ENCODE peak calls at places on chromosome 6, in four cellular contexts. D is brain microvascular endothelial cell, N is RWPE1, B is heart left ventricle. A is an unnamed sample.
A peak's percentile ranks its signal among the peaks of the same experiment; 100 is the strongest.

GRCh38 chr6:14129572-14129971 is 12.0 kb downstream of the CD83 start:
- DNase-seq in D (peak; percentile 70), N (peak; percentile 26), B (peak; percentile 57), A (peak; percentile 30)

GRCh38 chr6:135488023-135488422 is 9.5 kb downstream of the AHI1 start:
- DNase-seq in D (peak; percentile 60), N (peak; percentile 49), B (no peak), A (no peak)

GRCh38 chr6:70520575-70520974 is 46.2 kb upstream of the SDHAF4 start:
- DNase-seq in D (no peak), N (no peak), B (no peak), A (no peak)

GRCh38 chr6:88952065-88952704 is 11.2 kb downstream of the RNGTT start:
- DNase-seq in D (peak; percentile 48), N (no peak), B (no peak), A (no peak)

GRCh38 chr6:151075527-151075926 is 164.2 kb upstream of the AKAP12 start:
- DNase-seq in D (no peak), N (no peak), B (no peak), A (no peak)

GRCh38 chr6:42911171-42912021 is 4.5 kb upstream of the PTCRA start:
- DNase-seq in D (no peak), N (no peak), B (no peak), A (peak; percentile 31)

GRCh38 chr6:125252891-125253290 is 48.9 kb downstream of the HDDC2 start:
- DNase-seq in D (no peak), N (peak; percentile 19), B (no peak), A (no peak)

GRCh38 chr6:134161036-134161435 is 108.6 kb upstream of the SLC2A12 start:
- DNase-seq in D (no peak), N (peak; percentile 62), B (no peak), A (no peak)

GRCh38 chr6:127273499-127273898 is 6.8 kb downstream of the RNF146 start:
- DNase-seq in D (no peak), N (no peak), B (no peak), A (no peak)

GRCh38 chr6:106397441-106397840 is 36.9 kb downstream of the CRYBG1 start:
- DNase-seq in D (no peak), N (no peak), B (no peak), A (no peak)

GRCh38 chr6:63644668-63645326 is 9.2 kb downstream of the PHF3 start:
- DNase-seq in D (no peak), N (peak; percentile 40), B (no peak), A (no peak)

GRCh38 chr6:11423072-11423471 is 114.5 kb upstream of the TMEM170B start:
- DNase-seq in D (no peak), N (no peak), B (no peak), A (no peak)

GRCh38 chr6:145733207-145733606 is 2.1 kb downstream of the EPM2A start:
- DNase-seq in D (no peak), N (no peak), B (no peak), A (no peak)

GRCh38 chr6:48933136-48933535 is 529.9 kb downstream of the MMUT start:
- DNase-seq in D (no peak), N (no peak), B (no peak), A (no peak)

GRCh38 chr6:13496508-13497180 is 9.2 kb upstream of the GFOD1 start:
- DNase-seq in D (no peak), N (no peak), B (no peak), A (no peak)

GRCh38 chr6:2505624-2506023 is 245.1 kb downstream of the MYLK4 start:
- DNase-seq in D (no peak), N (no peak), B (no peak), A (peak; percentile 9)
- TF ChIP-seq CTCF in D (peak; percentile 65), N (no peak), B (no peak), A (peak; percentile 49)

DNA sequence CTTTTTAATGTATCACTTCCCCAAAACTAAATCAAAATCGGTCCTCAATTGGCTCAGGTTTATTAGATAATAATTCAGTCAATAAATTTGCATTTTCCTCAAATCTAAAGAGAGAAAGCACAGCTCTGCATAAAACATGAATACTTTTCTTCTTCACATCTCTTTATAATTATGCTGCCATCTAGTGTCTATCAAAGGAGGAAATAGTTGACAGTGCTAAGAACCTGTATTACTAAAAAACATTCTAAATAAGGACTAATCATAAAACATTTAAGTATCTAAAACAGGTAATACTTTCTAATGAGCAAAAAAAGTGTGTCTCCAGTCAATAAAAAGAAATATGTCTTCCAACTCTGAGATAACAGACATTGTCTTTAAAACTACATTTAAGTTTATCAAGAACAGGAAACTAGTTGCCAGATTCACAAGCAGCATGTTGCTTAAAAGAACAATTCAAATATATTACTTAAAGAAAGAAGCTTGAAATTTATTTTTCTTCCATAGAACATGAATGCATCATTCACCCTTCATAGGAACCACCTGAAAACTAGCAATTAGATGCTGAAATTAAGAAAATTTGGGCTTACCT is 56.5 kb upstream of the DST start:
- DNase-seq in D (no peak), N (peak; percentile 27), B (no peak), A (no peak)
- TF ChIP-seq CTCF in D (peak; percentile 23), N (peak; percentile 73), B (peak; percentile 59), A (peak; percentile 69)

GRCh38 chr6:1474205-1474604 is 84.8 kb downstream of the FOXF2 start:
- DNase-seq in D (no peak), N (no peak), B (no peak), A (no peak)
- TF ChIP-seq CTCF in D (peak; percentile 38), N (no peak), B (no peak), A (peak; percentile 32)

DNA sequence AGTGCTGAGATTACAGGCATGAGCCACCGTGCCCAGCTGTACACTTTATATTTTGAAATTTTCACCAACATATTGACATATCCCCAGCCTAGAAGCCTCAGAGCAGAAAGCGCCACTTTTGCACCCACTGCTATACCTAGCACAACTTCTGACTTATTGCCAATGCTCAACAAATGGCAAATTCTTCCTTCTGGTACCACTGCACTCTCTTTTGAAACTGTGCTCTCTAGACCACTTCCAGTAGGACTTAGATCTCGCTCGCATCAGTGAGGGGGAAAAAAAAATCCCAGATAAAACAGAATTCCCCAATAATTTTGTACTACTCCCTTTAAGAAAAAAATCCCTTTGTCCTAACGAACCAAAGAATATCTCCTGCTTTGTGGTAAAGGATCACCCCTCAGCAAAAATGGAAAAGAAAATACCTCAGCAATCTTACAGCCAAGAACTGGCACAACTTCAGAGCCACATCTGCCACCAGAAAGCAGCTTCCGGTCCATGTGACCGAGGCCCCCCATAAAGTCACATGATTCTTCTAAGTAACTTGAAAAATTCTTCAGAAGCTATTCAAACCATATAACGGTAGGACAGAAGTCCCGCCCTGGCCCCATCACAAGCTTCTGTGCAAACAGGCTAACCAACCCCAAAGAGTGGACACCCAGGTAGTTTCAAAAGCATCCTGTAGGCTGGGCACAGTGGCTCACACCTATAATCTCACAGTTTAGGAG is 18.5 kb upstream of the IL17F start:
- DNase-seq in D (no peak), N (no peak), B (no peak), A (no peak)
- TF ChIP-seq CTCF in D (no peak), N (no peak), B (no peak), A (no peak)

GRCh38 chr6:53986721-53987526 is 124.3 kb upstream of the MLIP start:
- DNase-seq in D (peak; percentile 67), N (no peak), B (no peak), A (no peak)

GRCh38 chr6:53987527-53987888 is 123.7 kb upstream of the MLIP start:
- DNase-seq in D (no peak), N (no peak), B (no peak), A (no peak)

GRCh38 chr6:53985361-53985760 is 125.9 kb upstream of the MLIP start:
- DNase-seq in D (no peak), N (no peak), B (no peak), A (no peak)

GRCh38 chr6:53984581-53984980 is 126.7 kb upstream of the MLIP start:
- DNase-seq in D (no peak), N (no peak), B (no peak), A (no peak)

DNA sequence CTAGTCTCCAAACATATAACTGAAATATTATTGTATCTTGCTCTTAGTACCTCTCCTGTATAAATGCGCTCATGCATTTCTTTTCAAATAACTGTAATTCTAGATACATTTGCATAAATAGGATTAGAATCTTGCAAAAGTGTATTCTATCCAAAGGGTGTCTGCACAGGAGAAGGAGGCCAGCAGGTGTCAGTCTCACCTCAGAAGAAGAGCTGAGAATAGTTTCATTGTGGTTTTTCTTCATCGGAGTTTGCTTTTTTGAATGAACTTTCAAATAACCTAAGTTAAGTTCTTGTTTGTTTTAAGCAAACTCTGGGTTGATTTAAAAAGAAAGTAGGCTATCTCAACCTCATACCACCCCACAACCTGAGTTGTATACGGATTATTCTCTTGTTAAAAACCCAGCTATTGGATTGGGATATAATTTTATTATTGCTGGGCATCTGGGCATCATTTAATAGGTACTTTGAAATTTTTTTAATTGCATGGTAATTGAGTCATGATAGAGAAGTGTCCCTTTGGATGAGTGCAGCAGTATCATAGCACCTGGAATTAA is 125.0 kb upstream of the MLIP start:
- DNase-seq in D (peak; percentile 76), N (peak; percentile 26), B (peak; percentile 31), A (peak; percentile 15)
- TF ChIP-seq CTCF in D (peak; percentile 87), N (peak; percentile 82), B (peak; percentile 78), A (peak; percentile 89)

DNA sequence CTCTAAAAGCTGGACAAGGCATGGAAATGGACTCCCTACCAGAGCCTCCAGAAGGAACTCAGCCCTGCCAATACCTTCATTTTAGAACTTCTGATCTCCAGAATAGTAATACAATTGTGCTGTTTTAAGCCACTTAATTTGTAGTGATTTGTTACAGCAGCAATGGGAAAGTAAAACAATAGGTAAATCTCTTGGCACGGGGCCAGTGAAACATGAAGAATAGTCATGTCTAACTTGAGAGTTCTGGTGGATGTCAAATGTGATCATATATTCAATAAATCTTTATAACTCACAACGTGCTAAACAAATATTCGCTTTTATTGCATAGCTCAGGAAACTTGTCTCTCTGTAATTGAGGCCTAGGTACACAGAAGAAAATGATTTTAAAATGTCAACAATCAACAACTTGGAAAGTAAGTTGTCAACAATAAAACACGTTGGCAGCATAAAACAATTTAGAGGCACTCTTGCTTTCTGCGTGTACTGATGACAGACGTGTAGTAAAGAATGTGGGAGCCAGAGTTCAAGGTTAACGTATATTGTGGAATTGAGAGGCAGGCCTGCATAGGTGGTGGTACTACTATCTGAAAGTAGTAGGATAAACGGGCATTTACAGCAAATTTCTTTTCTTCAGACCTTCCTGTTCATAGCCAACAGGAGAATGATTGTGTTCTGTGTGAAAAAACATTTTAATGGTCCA is 140.5 kb upstream of the OPRM1 start:
- DNase-seq in D (no peak), N (no peak), B (no peak), A (no peak)
- TF ChIP-seq CTCF in D (no peak), N (no peak), B (no peak), A (no peak)

GRCh38 chr6:147285087-147285855 is 81.1 kb downstream of the STXBP5 start:
- DNase-seq in D (no peak), N (peak; percentile 16), B (no peak), A (no peak)
- TF ChIP-seq CTCF in D (peak; percentile 43), N (peak; percentile 31), B (peak; percentile 65), A (peak; percentile 68)

A was measured in neural crest cell.